ENCODE peak calls at places on chromosomes 2 and 18, in eight cellular contexts. I is adrenal gland, J is A549, B is foreskin fibroblast, W is heart left ventricle, N is spleen, C is hepatocyte, E is Peyer's patch. Q is an unnamed sample.

GRCh38 chr2:26591619-26592505 is 49.3 kb downstream of the CIB4 start:
- DNase-seq in I (no peak), J (no peak), B (no peak), W (no peak), N (peak; percentile 66), C (no peak), E (no peak), Q (no peak)

GRCh38 chr2:190382851-190383250 is 25.3 kb upstream of the MFSD6 start:
- DNase-seq in I (no peak), J (peak; percentile 80), B (no peak), W (no peak), N (no peak), C (peak; percentile 63), E (no peak), Q (no peak)

GRCh38 chr2:235641956-235642355 is 148.1 kb downstream of the AGAP1 start:
- DNase-seq in I (no peak), J (no peak), B (no peak), W (no peak), N (no peak), C (no peak), E (no peak), Q (no peak)

GRCh38 chr2:201568217-201568820 is 75.0 kb downstream of the TMEM237 start:
- DNase-seq in I (no peak), J (no peak), B (no peak), W (no peak), N (no peak), C (no peak), E (no peak), Q (no peak)

GRCh38 chr2:30078521-30078920 is 68.3 kb upstream of the YPEL5 start:
- DNase-seq in I (no peak), J (no peak), B (no peak), W (no peak), N (no peak), C (no peak), E (no peak), Q (no peak)

GRCh38 chr2:74502147-74502719 is 2.8 kb upstream of the LBX2 start:
- DNase-seq in I (no peak), J (no peak), B (no peak), W (peak; percentile 44), N (peak; percentile 72), C (peak; percentile 75), E (no peak), Q (no peak)

GRCh38 chr2:192194866-192195547 is at the start of gene TMEFF2:
- DNase-seq in I (peak; percentile 44), J (peak; percentile 81), B (peak; percentile 80), W (peak; percentile 61), N (peak; percentile 77), C (peak; percentile 76), E (peak; percentile 19), Q (peak; percentile 47)

GRCh38 chr18:25349131-25349925 is 2.6 kb downstream of the ZNF521 start:
- DNase-seq in I (peak; percentile 47), J (no peak), B (peak; percentile 61), W (peak; percentile 62), N (peak; percentile 81), C (peak; percentile 31), E (no peak), Q (peak; percentile 18)

GRCh38 chr2:210475726-210476125 is 833 bp downstream of the LANCL1 start:
- DNase-seq in I (no peak), J (no peak), B (no peak), W (no peak), N (no peak), C (no peak), E (no peak), Q (no peak)

GRCh38 chr2:11757101-11757500 is 10.7 kb downstream of the LPIN1 start:
- DNase-seq in I (no peak), J (no peak), B (no peak), W (no peak), N (no peak), C (no peak), E (no peak), Q (no peak)

GRCh38 chr2:11754705-11755026 is 8.2 kb downstream of the LPIN1 start:
- DNase-seq in I (no peak), J (no peak), B (no peak), W (no peak), N (no peak), C (no peak), E (no peak), Q (no peak)

GRCh38 chr2:11752906-11753305 is 6.5 kb downstream of the LPIN1 start:
- DNase-seq in I (no peak), J (no peak), B (no peak), W (no peak), N (no peak), C (no peak), E (no peak), Q (no peak)

GRCh38 chr2:11753452-11753885 is 7.0 kb downstream of the LPIN1 start:
- DNase-seq in I (no peak), J (no peak), B (no peak), W (no peak), N (peak; percentile 87), C (no peak), E (peak; percentile 77), Q (no peak)

DNA sequence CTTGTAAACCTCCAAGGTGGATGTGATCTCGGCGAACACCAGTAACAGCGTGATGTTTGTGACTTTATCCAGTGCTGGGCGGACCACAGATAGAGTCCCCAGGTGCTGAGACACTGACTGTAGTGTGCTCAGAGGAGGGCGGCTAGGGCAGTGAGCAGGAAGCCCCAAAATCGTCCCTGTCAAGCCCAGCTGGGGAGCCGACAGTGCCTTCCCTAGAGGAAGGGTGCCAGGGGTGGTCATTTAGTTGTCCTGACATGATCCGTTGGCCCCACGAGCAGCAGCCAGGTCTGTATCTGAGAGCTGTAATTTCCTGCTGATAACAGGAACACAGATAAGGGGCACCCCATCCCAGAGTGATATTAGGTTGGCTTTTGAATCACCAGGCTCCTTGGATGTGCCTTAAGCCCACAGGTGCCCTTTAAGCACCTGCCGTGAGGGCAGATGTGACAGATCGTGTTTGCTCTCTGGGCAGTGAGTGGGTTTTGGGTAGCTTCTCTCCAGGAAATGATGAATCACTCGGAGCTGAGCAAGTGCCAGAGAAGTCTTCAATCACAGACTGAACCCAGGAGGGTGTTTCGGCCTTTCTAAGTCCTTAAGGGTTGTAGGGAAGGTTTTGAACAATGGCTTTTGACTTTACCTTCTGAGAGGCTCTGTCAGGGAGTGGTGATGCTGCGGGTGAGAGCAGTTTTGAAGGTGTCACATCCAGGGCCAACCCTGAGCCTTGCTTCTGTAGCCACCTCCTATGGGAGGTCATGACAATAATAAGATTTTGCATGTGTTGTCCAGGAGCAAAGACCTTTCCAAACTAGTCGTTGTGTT is 7.7 kb downstream of the LPIN1 start:
- DNase-seq in I (no peak), J (peak; percentile 37), B (no peak), W (no peak), N (peak; percentile 85), C (no peak), E (peak; percentile 54), Q (no peak)
- H3K4me3 ChIP-seq in I (no peak overlapping the region), J (no peak overlapping the region), B (no peak overlapping the region), W (no peak overlapping the region), N (peak overlapping the region; percentile 18), C (no peak overlapping the region), E (peak overlapping the region; percentile 5), Q (no peak overlapping the region)

GRCh38 chr2:27735263-27735904 is 36.1 kb upstream of the MRPL33 start:
- DNase-seq in I (peak; percentile 79), J (no peak), B (peak; percentile 73), W (peak; percentile 89), N (peak; percentile 88), C (peak; percentile 87), E (peak; percentile 32), Q (peak; percentile 38)
- H3K4me3 ChIP-seq in I (no peak overlapping the region), J (no peak overlapping the region), B (peak overlapping the region; percentile 37), W (peak overlapping the region; percentile 32), N (peak overlapping the region; percentile 32), C (peak overlapping the region; percentile 26), E (peak overlapping the region; percentile 26), Q (peak overlapping the region; percentile 34)

DNA sequence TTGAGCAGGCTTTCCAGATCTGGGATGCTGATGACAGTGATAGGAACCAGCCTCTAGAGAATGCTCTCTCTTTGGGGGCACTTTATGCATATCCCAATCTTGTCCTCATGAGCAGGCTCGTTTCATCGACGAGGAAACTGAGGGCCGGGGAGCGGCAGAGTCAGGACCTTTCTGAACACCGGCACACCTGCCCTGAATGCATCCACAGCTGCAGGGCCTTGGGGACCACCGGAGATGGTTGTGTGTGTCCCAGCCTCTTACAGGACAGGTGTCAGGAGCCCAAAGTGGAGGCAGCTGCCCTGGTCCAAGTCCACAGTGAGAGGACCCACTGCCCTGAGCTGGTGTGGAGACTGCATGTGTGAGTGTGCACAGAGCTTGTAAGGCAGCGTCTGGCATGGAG is 47.6 kb upstream of the FAHD2A start:
- DNase-seq in I (no peak), J (no peak), B (no peak), W (no peak), N (peak; percentile 70), C (no peak), E (no peak), Q (no peak)
- H3K4me3 ChIP-seq in I (no peak overlapping the region), J (no peak overlapping the region), B (no peak overlapping the region), W (no peak overlapping the region), N (no peak overlapping the region), C (no peak overlapping the region), E (no peak overlapping the region), Q (no peak overlapping the region)

GRCh38 chr2:110105608-110106467 is 9.8 kb downstream of the MALL start:
- DNase-seq in I (no peak), J (peak; percentile 97), B (peak; percentile 39), W (no peak), N (no peak), C (peak; percentile 69), E (no peak), Q (no peak)
- H3K4me3 ChIP-seq in I (no peak overlapping the region), J (peak overlapping the region; percentile 15), B (peak overlapping the region; percentile 7), W (no peak overlapping the region), N (no peak overlapping the region), C (no peak overlapping the region), E (no peak overlapping the region), Q (no peak overlapping the region)

DNA sequence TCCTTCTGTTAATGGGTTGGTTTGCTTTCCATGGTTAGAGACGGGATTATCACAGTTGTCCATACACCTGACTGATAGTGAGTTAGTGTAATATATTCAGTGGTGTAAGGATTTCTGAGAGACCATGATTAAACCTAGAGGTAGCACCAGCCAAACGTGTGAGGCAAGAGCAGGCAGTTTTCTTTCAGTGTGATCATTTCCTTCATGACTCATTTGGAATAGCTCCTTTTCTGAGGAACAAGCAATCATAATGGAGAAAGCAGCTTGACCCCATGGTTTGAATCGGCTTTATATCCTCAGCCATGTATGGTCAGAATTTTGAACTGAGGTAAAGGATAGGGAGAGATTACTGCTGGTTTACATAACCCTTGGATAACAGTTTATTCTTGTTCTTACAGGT is 2.9 kb downstream of the MXD1 start:
- DNase-seq in I (no peak), J (peak; percentile 45), B (peak; percentile 69), W (no peak), N (no peak), C (peak; percentile 42), E (no peak), Q (peak; percentile 73)
- H3K4me3 ChIP-seq in I (no peak overlapping the region), J (no peak overlapping the region), B (no peak overlapping the region), W (no peak overlapping the region), N (peak overlapping the region; percentile 11), C (no peak overlapping the region), E (no peak overlapping the region), Q (no peak overlapping the region)

GRCh38 chr2:187338679-187339121 is 109.4 kb downstream of the CALCRL start:
- DNase-seq in I (no peak), J (no peak), B (no peak), W (no peak), N (peak; percentile 68), C (no peak), E (no peak), Q (no peak)
- H3K4me3 ChIP-seq in I (no peak overlapping the region), J (no peak overlapping the region), B (no peak overlapping the region), W (no peak overlapping the region), N (no peak overlapping the region), C (no peak overlapping the region), E (no peak overlapping the region), Q (no peak overlapping the region)

GRCh38 chr2:239266779-239267410 is 133.9 kb downstream of the HDAC4 start:
- DNase-seq in I (peak; percentile 18), J (no peak), B (no peak), W (no peak), N (peak; percentile 83), C (no peak), E (peak; percentile 17), Q (no peak)
- H3K4me3 ChIP-seq in I (no peak overlapping the region), J (no peak overlapping the region), B (no peak overlapping the region), W (no peak overlapping the region), N (peak overlapping the region; percentile 33), C (no peak overlapping the region), E (peak overlapping the region; percentile 16), Q (no peak overlapping the region)